ENCODE peak calls at places on chromosome 15, in eight cellular contexts. I is A549; D is H7; A is mucosa of descending colon; V is mesenchymal stem cell; K is NT2/D1; J is heart right ventricle; F is naive thymus-derived CD4-positive, alpha-beta T cell. S is an unnamed sample.

GRCh38 chr15:63037996-63038720 is 4.4 kb upstream of the TPM1 start:
- DNase-seq in I (no peak), J (no peak), V (no peak), K (no peak), F (no peak), D (no peak), A (no peak), S (no peak)

GRCh38 chr15:38414351-38414750 is 39.6 kb upstream of the FAM98B start:
- DNase-seq in K (peak), V (peak), J (peak), A (peak), I (peak), F (no peak), D (peak), S (peak)

GRCh38 chr15:65400760-65401606 is 21.8 kb downstream of the IGDCC4 start:
- DNase-seq in D (peak), A (peak), F (no peak), V (peak), J (peak), I (peak), K (peak), S (peak)

GRCh38 chr15:75149911-75150709 is 51.6 kb upstream of the C15orf39 start:
- DNase-seq in D (no peak), K (no peak), A (no peak), V (peak), J (no peak), I (no peak), F (no peak), S (peak)

GRCh38 chr15:34297059-34297458 is 40.5 kb downstream of the SLC12A6 start:
- DNase-seq in V (no peak), F (no peak), D (no peak), A (no peak), K (no peak), I (no peak), J (no peak), S (peak)

GRCh38 chr15:74793135-74794028 is 11.5 kb downstream of the CSK start:
- DNase-seq in F (peak), K (no peak), A (no peak), I (no peak), V (peak), J (no peak), D (peak), S (no peak)

GRCh38 chr15:31471731-31472430 is 145.2 kb downstream of the KLF13 start:
- DNase-seq in A (no peak), V (peak), F (no peak), D (peak), I (no peak), K (no peak), J (no peak), S (peak)

GRCh38 chr15:33243869-33244268 is 49.4 kb upstream of the FMN1 start:
- DNase-seq in F (no peak), V (peak), A (no peak), I (peak), J (no peak), K (no peak), D (no peak), S (peak)

GRCh38 chr15:86373147-86373546 is 293.5 kb downstream of the AGBL1 start:
- DNase-seq in J (no peak), A (no peak), K (no peak), F (no peak), V (no peak), D (no peak), I (no peak), S (no peak)

GRCh38 chr15:70242962-70243685 is 145.4 kb upstream of the TLE3 start:
- DNase-seq in J (no peak), A (no peak), D (peak), I (no peak), F (no peak), K (no peak), V (no peak), S (no peak)

GRCh38 chr15:69084404-69085030 is 70.0 kb downstream of the NOX5 start:
- DNase-seq in F (no peak), V (no peak), J (no peak), K (no peak), A (no peak), I (no peak), D (no peak), S (no peak)

GRCh38 chr15:100686021-100686724 is 83.8 kb downstream of the ASB7 start:
- DNase-seq in F (no peak), J (peak), I (no peak), A (no peak), V (no peak), D (no peak), K (no peak), S (no peak)

GRCh38 chr15:38549222-38549621 is 15.4 kb downstream of the RASGRP1 start:
- DNase-seq in D (no peak), J (no peak), I (no peak), A (no peak), K (no peak), F (no peak), V (no peak), S (peak)

GRCh38 chr15:69758291-69758771 is 305.7 kb downstream of the RPLP1 start:
- DNase-seq in D (no peak), F (no peak), K (no peak), I (no peak), J (no peak), V (peak), A (no peak), S (peak)

GRCh38 chr15:36449662-36450145 is 129.7 kb upstream of the CDIN1 start:
- DNase-seq in F (no peak), A (no peak), K (no peak), J (no peak), D (no peak), V (no peak), I (no peak), S (peak)

GRCh38 chr15:88658972-88659931 is 20.4 kb downstream of the ISG20 start:
- DNase-seq in I (no peak), K (no peak), F (no peak), V (no peak), A (no peak), J (no peak), D (no peak), S (peak)

GRCh38 chr15:31364301-31365031 is 37.8 kb downstream of the KLF13 start:
- DNase-seq in D (no peak), I (no peak), K (no peak), F (no peak), J (no peak), A (peak), V (no peak), S (no peak)

GRCh38 chr15:47603026-47603425 is 114.3 kb upstream of the SEMA6D start:
- DNase-seq in F (no peak), I (no peak), D (no peak), V (peak), K (no peak), J (no peak), A (no peak), S (peak)

GRCh38 chr15:82858932-82859331 is 49.5 kb downstream of the WHAMM start:
- DNase-seq in I (no peak), V (no peak), J (no peak), A (no peak), D (no peak), K (no peak), F (no peak), S (no peak)

GRCh38 chr15:86483936-86484335 is 404.3 kb downstream of the AGBL1 start:
- DNase-seq in D (no peak), V (no peak), A (no peak), I (no peak), F (no peak), J (no peak), K (no peak), S (no peak)

GRCh38 chr15:75578206-75578947 is 738 bp downstream of the PTPN9 start:
- DNase-seq in A (peak), D (peak), J (peak), F (peak), I (no peak), V (no peak), K (no peak), S (peak)

GRCh38 chr15:60154764-60155163 is 150.7 kb downstream of the FOXB1 start:
- DNase-seq in F (no peak), V (no peak), K (no peak), A (no peak), I (no peak), D (no peak), J (no peak), S (no peak)

GRCh38 chr15:60152386-60152785 is 148.3 kb downstream of the FOXB1 start:
- DNase-seq in J (no peak), A (no peak), K (no peak), F (no peak), V (no peak), I (no peak), D (no peak), S (no peak)

DNA sequence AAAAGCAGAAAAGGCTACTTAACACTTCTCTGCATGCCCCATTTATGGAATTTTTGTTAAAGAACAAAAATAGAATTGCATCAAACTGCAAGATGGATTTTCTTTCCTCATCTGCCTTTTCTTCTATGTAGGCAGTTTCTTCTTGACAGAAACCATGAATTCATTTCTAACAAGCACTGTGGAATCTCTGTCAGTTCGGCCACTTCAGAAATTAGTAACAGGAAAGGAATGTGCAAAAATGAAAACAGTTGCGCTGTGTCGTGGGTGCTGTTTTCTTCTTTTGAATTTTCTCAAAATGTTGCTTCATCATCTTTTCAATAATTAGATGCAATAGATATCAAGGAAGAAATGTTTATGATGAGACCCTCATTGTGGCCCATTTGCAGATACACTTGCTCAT is 151.6 kb downstream of the FOXB1 start:
- DNase-seq in K (no peak), D (no peak), J (no peak), F (no peak), A (no peak), I (no peak), V (peak), S (peak)
- H3K4me3 ChIP-seq in K (no peak), D (no peak), J (no peak), F (no peak), A (no peak), I (no peak), V (no peak), S (no peak)

GRCh38 chr15:77355321-77355720 is 64.6 kb downstream of the PEAK1 start:
- DNase-seq in V (no peak), J (no peak), F (no peak), D (no peak), K (no peak), I (no peak), A (no peak), S (no peak)

GRCh38 chr15:77358545-77359240 is 61.2 kb downstream of the PEAK1 start:
- DNase-seq in D (no peak), A (no peak), I (no peak), V (peak), F (no peak), J (no peak), K (no peak), S (no peak)

GRCh38 chr15:77347197-77347596 is 72.7 kb downstream of the PEAK1 start:
- DNase-seq in J (no peak), F (no peak), K (no peak), I (no peak), V (no peak), D (no peak), A (no peak), S (no peak)

GRCh38 chr15:77354064-77354463 is 65.8 kb downstream of the PEAK1 start:
- DNase-seq in I (peak), V (no peak), J (no peak), A (no peak), K (no peak), D (no peak), F (no peak), S (no peak)

GRCh38 chr15:77352932-77353331 is 67.0 kb downstream of the PEAK1 start:
- DNase-seq in K (no peak), I (no peak), J (no peak), V (no peak), A (no peak), F (no peak), D (no peak), S (peak)
- H3K4me3 ChIP-seq in K (no peak), I (no peak), J (no peak), V (no peak), A (no peak), F (no peak), D (no peak), S (no peak)

GRCh38 chr15:93608643-93609148 is 519.7 kb upstream of the RGMA start:
- DNase-seq in A (no peak), K (no peak), J (no peak), F (no peak), D (no peak), I (no peak), V (no peak), S (no peak)
- H3K4me3 ChIP-seq in A (no peak), K (no peak), J (no peak), F (no peak), D (no peak), I (no peak), V (no peak), S (no peak)

GRCh38 chr15:78223396-78224023 is 10.9 kb downstream of the ACSBG1 start:
- DNase-seq in V (peak), A (no peak), J (peak), K (no peak), D (no peak), F (no peak), I (no peak), S (peak)
- H3K4me3 ChIP-seq in V (no peak), A (no peak), J (no peak), K (no peak), D (no peak), F (no peak), I (no peak), S (no peak)

GRCh38 chr15:67070892-67071664 is 5.7 kb downstream of the SMAD3 start:
- DNase-seq in I (no peak), K (no peak), J (no peak), A (no peak), F (no peak), V (no peak), D (peak), S (no peak)
- H3K4me3 ChIP-seq in I (peak), K (no peak), J (no peak), A (no peak), F (no peak), V (no peak), D (no peak), S (no peak)

DNA sequence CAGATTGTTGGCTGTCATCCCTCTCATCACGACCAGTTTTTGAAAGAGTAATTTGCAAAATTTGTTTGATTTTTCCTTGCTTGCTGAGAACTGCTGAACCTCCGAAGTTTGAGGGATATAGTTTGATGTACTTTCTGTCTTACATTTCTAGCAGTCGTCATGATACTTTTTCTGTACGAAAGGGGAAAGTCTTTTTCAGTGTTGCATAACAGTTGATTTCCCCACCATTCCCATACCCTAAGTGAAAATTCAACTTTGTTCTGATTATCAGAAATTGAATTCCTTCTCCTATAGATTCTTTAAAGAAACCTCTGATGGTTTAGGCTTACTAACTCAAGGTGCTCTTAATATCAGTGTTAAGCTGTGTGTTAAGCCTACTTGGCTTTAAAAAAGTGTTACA is 1.6 kb downstream of the PDE8A start:
- DNase-seq in V (no peak), A (no peak), F (no peak), I (no peak), D (no peak), J (no peak), K (no peak), S (no peak)
- H3K4me3 ChIP-seq in V (no peak), A (no peak), F (peak), I (peak), D (no peak), J (peak), K (no peak), S (peak)

S was measured in foreskin fibroblast.